ENCODE peak calls at places on chromosome 3, in nine cellular contexts. L is left lung, P is tibial artery, H is body of pancreas, D is mammary epithelial cell, Q is PC-3, O is lower lobe of right lung, M is H9, N is GM23338. F is an unnamed sample. For H3K4me1, the result is how much of the 10 kb centered on the place peaks cover.

GRCh38 chr3:117665311-117665710 is 955.7 kb downstream of the TUSC7 start:
- DNase-seq in L (no peak), P (no peak), H (peak), D (no peak), Q (no peak), O (peak), M (no peak), N (no peak), F (no peak)

GRCh38 chr3:126781889-126782491 is 78.0 kb downstream of the CHCHD6 start:
- DNase-seq in L (no peak), P (no peak), H (no peak), D (peak), Q (peak), O (no peak), M (no peak), N (no peak), F (peak)

GRCh38 chr3:157199841-157200240 is 39.9 kb upstream of the CCNL1 start:
- DNase-seq in L (no peak), P (no peak), H (no peak), D (no peak), Q (no peak), O (no peak), M (no peak), N (no peak), F (no peak)

GRCh38 chr3:15601399-15602145 is at the start of the genes BTD and HACL1:
- DNase-seq in L (peak), P (peak), H (peak), D (peak), Q (peak), O (peak), M (peak), N (peak), F (peak)

GRCh38 chr3:17195856-17196604 is 311.3 kb downstream of the PLCL2 start:
- DNase-seq in L (no peak), P (no peak), H (no peak), D (no peak), Q (peak), O (no peak), M (no peak), N (peak), F (peak)

GRCh38 chr3:48598323-48599076 is 3.4 kb upstream of the COL7A1 start:
- DNase-seq in L (no peak), P (peak), H (no peak), D (peak), Q (peak), O (no peak), M (no peak), N (no peak), F (peak)

GRCh38 chr3:125055165-125055912 is 458 bp downstream of the HEG1 start:
- DNase-seq in L (no peak), P (no peak), H (no peak), D (no peak), Q (no peak), O (no peak), M (no peak), N (peak), F (peak)

GRCh38 chr3:43534676-43535075 is 87.1 kb downstream of the ANO10 start:
- DNase-seq in L (no peak), P (no peak), H (no peak), D (peak), Q (no peak), O (no peak), M (no peak), N (no peak), F (no peak)

GRCh38 chr3:188468196-188468595 is 314.2 kb downstream of the LPP start:
- DNase-seq in L (no peak), P (no peak), H (no peak), D (no peak), Q (peak), O (no peak), M (no peak), N (no peak), F (no peak)

GRCh38 chr3:120561251-120562045 is 34.7 kb upstream of the NDUFB4 start:
- DNase-seq in L (peak), P (peak), H (peak), D (peak), Q (peak), O (peak), M (peak), N (peak), F (peak)

GRCh38 chr3:179196098-179196497 is 47.9 kb downstream of the PIK3CA start:
- DNase-seq in L (no peak), P (no peak), H (no peak), D (peak), Q (peak), O (no peak), M (no peak), N (no peak), F (peak)

GRCh38 chr3:2568073-2568671 is 469.5 kb downstream of the CNTN4 start:
- DNase-seq in L (no peak), P (no peak), H (no peak), D (no peak), Q (no peak), O (no peak), M (no peak), N (no peak), F (no peak)

GRCh38 chr3:170739410-170739809 is 130.6 kb downstream of the RPL22L1 start:
- DNase-seq in L (no peak), P (no peak), H (no peak), D (no peak), Q (no peak), O (no peak), M (no peak), N (no peak), F (peak)

GRCh38 chr3:39497753-39498152 is 30.3 kb downstream of the MOBP start:
- DNase-seq in L (no peak), P (no peak), H (no peak), D (no peak), Q (no peak), O (no peak), M (no peak), N (no peak), F (no peak)

GRCh38 chr3:156353535-156353934 is 201.4 kb downstream of the SSR3 start:
- DNase-seq in L (no peak), P (peak), H (no peak), D (no peak), Q (no peak), O (no peak), M (no peak), N (no peak), F (no peak)

GRCh38 chr3:192933779-192934456 is 16.3 kb upstream of the MB21D2 start:
- DNase-seq in L (no peak), P (no peak), H (no peak), D (peak), Q (peak), O (no peak), M (no peak), N (no peak), F (no peak)

GRCh38 chr3:100880072-100880471 is 113.1 kb downstream of the ABI3BP start:
- DNase-seq in L (no peak), P (peak), H (no peak), D (no peak), Q (no peak), O (no peak), M (no peak), N (no peak), F (no peak)

GRCh38 chr3:123618768-123619484 is 34.1 kb upstream of the HACD2 start:
- DNase-seq in L (peak), P (peak), H (peak), D (peak), Q (peak), O (peak), M (no peak), N (no peak), F (peak)

GRCh38 chr3:148792540-148792939 is 35.1 kb upstream of the CPB1 start:
- DNase-seq in L (no peak), P (no peak), H (no peak), D (no peak), Q (no peak), O (no peak), M (no peak), N (no peak), F (no peak)

GRCh38 chr3:29420106-29420505 is 139.2 kb downstream of the RBMS3 start:
- DNase-seq in L (no peak), P (no peak), H (no peak), D (no peak), Q (no peak), O (no peak), M (no peak), N (no peak), F (no peak)

GRCh38 chr3:139695007-139695406 is 17.2 kb upstream of the NMNAT3 start:
- DNase-seq in L (no peak), P (no peak), H (no peak), D (no peak), Q (no peak), O (no peak), M (no peak), N (no peak), F (no peak)

GRCh38 chr3:45795882-45796765 is at the start of gene SLC6A20:
- DNase-seq in L (no peak), P (no peak), H (peak), D (no peak), Q (no peak), O (no peak), M (peak), N (peak), F (peak)

GRCh38 chr3:126284258-126284904 is 72.8 kb downstream of the KLF15 start:
- DNase-seq in L (no peak), P (peak), H (no peak), D (peak), Q (peak), O (no peak), M (no peak), N (no peak), F (no peak)

GRCh38 chr3:43733459-43734384 is 43.0 kb downstream of the ABHD5 start:
- DNase-seq in L (peak), P (peak), H (no peak), D (no peak), Q (no peak), O (no peak), M (peak), N (peak), F (peak)

GRCh38 chr3:196440041-196440537 is 7.9 kb upstream of the UBXN7 start:
- DNase-seq in L (no peak), P (no peak), H (no peak), D (no peak), Q (no peak), O (no peak), M (no peak), N (no peak), F (peak)

GRCh38 chr3:40340541-40341170 is 31.1 kb downstream of the EIF1B start:
- DNase-seq in L (no peak), P (no peak), H (no peak), D (no peak), Q (no peak), O (no peak), M (no peak), N (no peak), F (no peak)

GRCh38 chr3:111338059-111338698 is 203.8 kb upstream of the CD96 start:
- DNase-seq in L (no peak), P (no peak), H (peak), D (peak), Q (peak), O (no peak), M (peak), N (peak), F (peak)

GRCh38 chr3:67318162-67318561 is 320.1 kb downstream of the KBTBD8 start:
- DNase-seq in L (no peak), P (no peak), H (no peak), D (no peak), Q (no peak), O (no peak), M (no peak), N (no peak), F (no peak)

GRCh38 chr3:4897765-4898453 is 81.3 kb upstream of the BHLHE40 start:
- DNase-seq in L (no peak), P (peak), H (no peak), D (no peak), Q (no peak), O (no peak), M (no peak), N (no peak), F (no peak)

GRCh38 chr3:135781026-135781815 is 184.3 kb upstream of the PPP2R3A start:
- DNase-seq in L (no peak), P (no peak), H (no peak), D (no peak), Q (no peak), O (no peak), M (no peak), N (no peak), F (no peak)

GRCh38 chr3:50275996-50276761 is 2.7 kb upstream of the LSMEM2 start:
- DNase-seq in L (no peak), P (no peak), H (no peak), D (no peak), Q (no peak), O (no peak), M (peak), N (peak), F (no peak)

GRCh38 chr3:95705786-95706418 is 1108.5 kb upstream of the EPHA6 start:
- DNase-seq in L (no peak), P (no peak), H (no peak), D (no peak), Q (no peak), O (peak), M (no peak), N (no peak), F (no peak)

GRCh38 chr3:24802614-24803013 is 308.0 kb upstream of the THRB start:
- DNase-seq in L (no peak), P (no peak), H (no peak), D (no peak), Q (no peak), O (no peak), M (no peak), N (no peak), F (no peak)

GRCh38 chr3:4517643-4518042 is 24.5 kb downstream of the ITPR1 start:
- DNase-seq in L (no peak), P (no peak), H (no peak), D (no peak), Q (no peak), O (no peak), M (no peak), N (no peak), F (no peak)

GRCh38 chr3:195005759-195006555 is 265.0 kb downstream of the XXYLT1 start:
- DNase-seq in L (no peak), P (peak), H (no peak), D (no peak), Q (no peak), O (no peak), M (no peak), N (no peak), F (no peak)

GRCh38 chr3:12588674-12589054 is 31.8 kb downstream of the MKRN2 start:
- DNase-seq in L (no peak), P (no peak), H (no peak), D (no peak), Q (no peak), O (no peak), M (no peak), N (no peak), F (no peak)

GRCh38 chr3:190566043-190566933 is 52.4 kb downstream of the IL1RAP start:
- DNase-seq in L (peak), P (peak), H (peak), D (peak), Q (peak), O (peak), M (no peak), N (peak), F (peak)

DNA sequence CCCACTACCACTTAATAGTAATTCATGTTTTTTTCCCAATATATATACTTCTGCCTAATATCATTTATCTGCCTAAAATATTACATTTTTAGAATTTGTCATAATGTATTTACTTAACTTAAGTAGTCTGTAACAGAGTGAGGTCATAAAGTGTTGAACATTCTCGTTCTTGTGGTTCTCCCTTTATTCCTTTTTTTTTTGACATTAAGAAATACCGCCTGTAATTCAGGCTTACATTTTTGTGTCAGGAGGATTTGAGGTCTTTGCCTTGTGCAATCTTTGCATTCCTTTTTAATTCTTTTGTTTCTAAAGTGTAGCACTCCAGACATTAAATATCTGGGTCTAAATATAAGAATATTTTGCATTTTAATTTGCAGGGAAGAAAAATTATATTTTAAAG is 315.4 kb downstream of the PTPRG start:
- DNase-seq in L (no peak), P (no peak), H (no peak), D (no peak), Q (no peak), O (no peak), M (no peak), N (no peak), F (peak)
- H3K4me1 ChIP-seq in L (under half), P (half or more), H (under half), D (under half), Q (under half), O (under half), M (under half), N (half or more), F (half or more)

GRCh38 chr3:14224895-14225294 is 46.3 kb downstream of the LSM3 start:
- DNase-seq in L (no peak), P (no peak), H (no peak), D (peak), Q (peak), O (no peak), M (no peak), N (no peak), F (peak)
- H3K4me1 ChIP-seq in L (under half), P (under half), H (under half), D (under half), Q (half or more), O (under half), M (under half), N (under half), F (under half)

DNA sequence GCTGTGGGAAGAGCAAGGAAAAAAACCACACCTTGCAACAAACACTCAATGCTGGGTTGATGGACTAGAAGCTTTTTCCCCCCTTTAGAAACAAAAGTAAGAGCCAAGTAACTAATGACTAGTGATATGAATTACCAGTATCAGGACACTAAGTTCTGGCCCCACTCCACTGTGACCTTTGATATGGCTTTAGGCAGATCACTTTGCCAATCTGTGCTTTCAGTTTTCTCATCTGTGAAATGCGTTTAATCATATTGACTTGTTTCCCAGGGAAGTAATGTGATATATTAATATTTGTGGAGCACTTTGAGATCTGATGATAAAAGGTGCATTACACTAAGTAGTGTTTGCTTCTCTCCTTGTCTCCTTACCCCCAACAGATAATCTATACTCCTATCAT is 319.3 kb upstream of the SATB1 start:
- DNase-seq in L (no peak), P (no peak), H (no peak), D (no peak), Q (no peak), O (no peak), M (no peak), N (no peak), F (no peak)
- H3K4me1 ChIP-seq in L (half or more), P (under half), H (under half), D (under half), Q (under half), O (under half), M (under half), N (under half), F (under half)

GRCh38 chr3:105865867-105866350 is 2.9 kb downstream of the CBLB start:
- DNase-seq in L (no peak), P (no peak), H (no peak), D (no peak), Q (no peak), O (no peak), M (no peak), N (no peak), F (peak)

GRCh38 chr3:105863608-105864007 is 5.2 kb downstream of the CBLB start:
- DNase-seq in L (no peak), P (no peak), H (no peak), D (no peak), Q (no peak), O (no peak), M (no peak), N (no peak), F (no peak)

GRCh38 chr3:105865016-105865623 is 3.7 kb downstream of the CBLB start:
- DNase-seq in L (no peak), P (no peak), H (no peak), D (no peak), Q (peak), O (no peak), M (no peak), N (no peak), F (peak)

GRCh38 chr3:105860649-105861048 is 8.2 kb downstream of the CBLB start:
- DNase-seq in L (no peak), P (no peak), H (no peak), D (no peak), Q (no peak), O (no peak), M (no peak), N (no peak), F (peak)

DNA sequence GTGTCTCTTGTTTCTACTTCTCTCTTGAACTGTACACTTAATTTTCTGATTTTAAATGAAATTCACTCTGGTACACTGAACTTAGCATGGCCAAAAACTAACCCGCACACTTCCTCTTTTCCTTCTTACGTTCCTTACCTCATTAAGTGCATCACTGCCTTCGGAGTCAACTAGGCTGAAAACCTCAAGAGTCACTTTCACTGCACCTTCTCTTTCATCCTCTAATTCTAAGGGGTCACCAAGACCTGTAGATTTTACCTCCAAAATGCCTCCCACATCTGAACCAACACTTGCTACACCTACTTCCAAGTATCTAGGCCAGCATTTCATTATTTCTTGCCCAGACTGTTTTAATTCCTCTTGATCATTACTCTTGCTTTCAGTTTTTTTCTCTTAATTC is 6.6 kb downstream of the CBLB start:
- DNase-seq in L (no peak), P (no peak), H (no peak), D (no peak), Q (no peak), O (no peak), M (no peak), N (no peak), F (no peak)
- H3K4me1 ChIP-seq in L (under half), P (half or more), H (under half), D (under half), Q (under half), O (half or more), M (under half), N (under half), F (half or more)

DNA sequence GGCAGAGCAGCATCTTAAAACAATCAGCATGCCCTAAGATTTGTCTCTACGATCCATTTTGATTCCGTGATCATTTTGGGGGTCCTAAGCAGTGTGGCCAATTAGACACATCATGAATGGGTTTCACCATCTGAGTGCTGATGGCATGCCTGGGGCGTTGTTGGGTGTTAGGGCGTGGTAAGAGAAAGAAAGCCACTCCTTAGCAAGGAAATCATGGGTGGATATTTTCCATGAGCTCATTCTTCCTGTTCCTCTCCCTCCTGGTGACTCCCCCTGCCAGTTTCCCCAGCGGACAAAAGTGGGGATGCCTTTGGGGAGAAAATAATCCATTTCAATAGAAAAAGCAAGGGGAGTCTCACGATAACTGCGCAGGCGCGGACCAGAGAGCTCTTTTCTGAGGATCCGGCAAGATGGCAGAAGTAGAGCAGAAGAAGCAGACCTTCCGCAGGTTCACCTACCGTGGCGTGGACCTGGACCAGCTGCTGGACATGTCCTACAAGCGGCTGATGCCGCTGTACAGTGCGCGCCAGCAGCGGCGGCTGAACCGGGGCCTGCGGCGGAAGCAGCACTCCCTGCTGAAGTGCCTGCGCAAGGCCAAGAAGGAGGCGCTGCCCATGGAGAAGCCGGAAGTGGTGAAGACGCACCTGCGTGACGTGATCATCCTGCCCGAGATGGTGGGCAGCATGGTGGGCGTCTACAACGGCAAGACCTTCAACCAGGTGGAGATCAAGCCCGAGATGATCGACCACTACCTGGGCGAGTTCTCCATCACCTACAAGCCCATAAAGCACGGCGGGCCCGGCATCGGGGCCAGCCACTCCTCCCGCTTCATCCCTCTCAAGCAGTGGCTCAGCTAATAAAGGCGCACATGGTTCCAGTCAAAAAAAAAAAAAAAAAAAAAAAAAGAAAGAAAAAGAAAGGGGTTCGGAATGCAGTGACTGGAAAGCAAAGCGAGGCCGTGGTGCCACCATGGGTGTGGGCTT is 301.8 kb downstream of the LRTM1 start:
- DNase-seq in L (no peak), P (no peak), H (no peak), D (peak), Q (no peak), O (no peak), M (no peak), N (no peak), F (no peak)
- H3K4me1 ChIP-seq in L (under half), P (under half), H (under half), D (under half), Q (under half), O (under half), M (under half), N (under half), F (under half)

GRCh38 chr3:58888087-58888486 is 161.7 kb downstream of the CFAP20DC start:
- DNase-seq in L (no peak), P (no peak), H (no peak), D (no peak), Q (peak), O (no peak), M (no peak), N (no peak), F (no peak)
- H3K4me1 ChIP-seq in L (under half), P (under half), H (under half), D (under half), Q (under half), O (under half), M (under half), N (under half), F (under half)